ENCODE peak calls at places on chromosome 20, in four cellular contexts. One of them, this sample, is unnamed.

GRCh38 chr20:48821261-48821910 is 6.4 kb downstream of the PREX1 start:
- DNase-seq in GM12878: no peak
- DNase-seq in K562: no peak
- DNase-seq in HepG2: no peak
- DNase-seq in this sample: no peak

GRCh38 chr20:57563522-57563921 is 2.6 kb downstream of the PCK1 start:
- DNase-seq in HepG2: no peak
- DNase-seq in GM12878: no peak
- DNase-seq in K562: no peak
- DNase-seq in this sample: no peak

GRCh38 chr20:45049904-45050471 is 50.9 kb downstream of the KCNS1 start:
- DNase-seq in HepG2: no peak
- DNase-seq in GM12878: no peak
- DNase-seq in K562: no peak
- DNase-seq in this sample: no peak

GRCh38 chr20:31394900-31395299 is 4.5 kb upstream of the DEFB119 start:
- DNase-seq in GM12878: no peak
- DNase-seq in HepG2: no peak
- DNase-seq in K562: no peak
- DNase-seq in this sample: no peak

GRCh38 chr20:31596831-31597482 is 8.1 kb upstream of the ID1 start:
- DNase-seq in GM12878: no peak
- DNase-seq in K562: no peak
- DNase-seq in HepG2: no peak
- DNase-seq in this sample: no peak

GRCh38 chr20:8331740-8332412 is 199.8 kb downstream of the PLCB1 start:
- DNase-seq in HepG2: peak; percentile 86
- DNase-seq in K562: no peak
- DNase-seq in GM12878: no peak
- DNase-seq in this sample: no peak

GRCh38 chr20:25310268-25310920 is 62.5 kb downstream of the PYGB start:
- DNase-seq in K562: peak; percentile 75
- DNase-seq in HepG2: peak; percentile 99
- DNase-seq in GM12878: peak; percentile 67
- DNase-seq in this sample: peak; percentile 48

GRCh38 chr20:39829255-39829654 is 859.8 kb downstream of the MAFB start:
- DNase-seq in HepG2: no peak
- DNase-seq in GM12878: no peak
- DNase-seq in K562: no peak
- DNase-seq in this sample: peak; percentile 12

GRCh38 chr20:17843246-17844132 is 125.1 kb downstream of the SNX5 start:
- DNase-seq in GM12878: no peak
- DNase-seq in K562: no peak
- DNase-seq in HepG2: no peak
- DNase-seq in this sample: no peak

GRCh38 chr20:44467289-44467883 is 8.3 kb upstream of the TTPAL start:
- DNase-seq in GM12878: no peak
- DNase-seq in HepG2: peak; percentile 48
- DNase-seq in K562: no peak
- DNase-seq in this sample: no peak

GRCh38 chr20:64084209-64085152 is at the start of gene LKAAEAR1:
- DNase-seq in GM12878: no peak
- DNase-seq in K562: no peak
- DNase-seq in HepG2: no peak
- DNase-seq in this sample: no peak
- TF ChIP-seq FOXM1 in GM12878: no peak
- TF ChIP-seq FOXM1 in K562: no peak
- TF ChIP-seq FOXM1 in HepG2: no peak
- TF ChIP-seq FOXM1 in this sample: no peak

DNA sequence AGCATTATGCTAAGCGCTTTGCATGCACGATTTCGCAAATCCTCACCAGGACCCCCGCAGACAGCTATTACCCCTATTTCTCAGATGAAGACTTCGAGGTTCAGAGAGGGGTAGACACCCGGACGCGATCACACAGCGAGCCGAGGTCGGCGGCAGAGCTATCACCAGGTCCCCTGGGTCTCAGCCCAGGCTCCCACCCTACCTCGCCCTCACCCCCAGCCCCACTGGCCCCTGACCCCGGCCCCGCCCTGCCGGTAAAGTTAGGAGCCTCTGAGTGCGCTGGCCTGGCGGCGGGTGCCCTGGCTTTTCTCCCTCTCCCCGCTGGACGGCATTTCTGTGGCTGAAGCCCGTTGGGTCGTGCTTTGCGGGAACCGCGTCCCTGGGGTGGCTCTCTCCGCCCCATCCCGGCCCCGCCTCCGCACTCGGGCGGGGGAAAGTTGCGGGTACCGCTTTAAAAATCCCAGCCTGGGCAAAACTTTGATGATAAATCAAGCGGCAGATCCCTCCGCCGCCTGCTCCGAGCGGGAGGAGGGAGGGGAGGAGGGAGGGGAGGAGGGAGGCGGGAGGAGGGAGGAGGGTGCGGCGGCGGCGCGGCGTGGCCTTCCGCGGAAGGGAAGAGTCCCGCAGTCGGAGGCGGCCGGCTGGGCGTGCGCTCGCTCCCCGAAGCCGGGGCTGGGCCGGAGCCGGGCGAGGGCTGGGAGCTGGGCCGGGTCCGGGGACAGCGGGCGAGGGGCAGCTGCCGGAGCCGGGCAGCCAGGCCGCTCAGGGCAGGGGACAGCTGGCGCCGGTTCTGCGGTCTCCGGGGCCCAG is at the start of gene VSTM2L:
- DNase-seq in GM12878: no peak
- DNase-seq in K562: peak; percentile 46
- DNase-seq in HepG2: no peak
- DNase-seq in this sample: peak; percentile 57
- TF ChIP-seq SP1 in GM12878: no peak
- TF ChIP-seq SP1 in K562: no peak
- TF ChIP-seq SP1 in HepG2: no peak
- TF ChIP-seq SP1 in this sample: no peak

DNA sequence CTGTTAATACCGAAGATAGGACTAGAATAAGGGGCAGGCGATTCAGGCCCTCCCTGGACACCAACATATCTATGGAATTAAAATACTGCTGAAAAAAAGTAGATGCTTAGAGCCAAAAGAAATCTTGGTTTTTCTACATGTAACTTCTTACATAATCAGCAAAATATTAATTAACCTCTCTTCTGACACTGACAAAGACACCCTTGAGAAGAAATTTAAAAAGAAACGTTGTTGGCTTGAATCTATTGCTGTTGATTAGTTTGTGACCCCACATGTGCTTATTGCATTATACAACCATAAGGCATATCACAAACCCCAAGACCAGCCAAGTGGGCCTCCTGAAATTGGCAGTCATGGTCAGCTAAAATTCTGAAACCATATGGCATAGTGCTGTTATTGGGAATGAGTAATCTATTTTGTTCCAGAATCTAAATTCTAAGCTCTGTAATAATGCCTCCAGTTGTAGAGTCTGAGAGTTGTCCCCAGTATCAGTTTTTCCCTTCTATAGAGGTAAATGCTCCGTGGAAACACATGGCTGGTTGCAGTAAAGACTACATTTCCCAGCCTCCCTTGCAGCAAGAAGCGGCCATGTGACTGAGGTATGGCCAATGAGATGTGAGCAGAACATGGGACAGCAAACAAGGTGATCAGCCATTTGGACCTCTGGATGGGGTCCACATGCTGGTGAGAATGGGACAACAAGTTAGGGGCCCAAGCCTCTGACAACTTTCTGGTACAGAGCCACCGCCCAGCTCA is 42.4 kb upstream of the PTPN1 start:
- DNase-seq in HepG2: peak; percentile 77
- DNase-seq in K562: peak; percentile 85
- DNase-seq in GM12878: no peak
- DNase-seq in this sample: peak; percentile 65
- TF ChIP-seq FOXM1 in HepG2: no peak
- TF ChIP-seq FOXM1 in K562: no peak
- TF ChIP-seq FOXM1 in GM12878: no peak
- TF ChIP-seq FOXM1 in this sample: no peak

GRCh38 chr20:63747622-63748355 is 8.2 kb downstream of the SLC2A4RG start:
- DNase-seq in HepG2: no peak
- DNase-seq in K562: no peak
- DNase-seq in GM12878: no peak
- DNase-seq in this sample: no peak
- TF ChIP-seq SP1 in HepG2: no peak
- TF ChIP-seq SP1 in K562: no peak
- TF ChIP-seq SP1 in GM12878: no peak
- TF ChIP-seq SP1 in this sample: no peak

GRCh38 chr20:46631212-46631869 is 19.9 kb downstream of the SLC13A3 start:
- DNase-seq in GM12878: no peak
- DNase-seq in K562: peak; percentile 19
- DNase-seq in HepG2: peak; percentile 98
- DNase-seq in this sample: no peak
- TF ChIP-seq FOXM1 in GM12878: no peak
- TF ChIP-seq FOXM1 in K562: no peak
- TF ChIP-seq FOXM1 in HepG2: no peak
- TF ChIP-seq FOXM1 in this sample: no peak

GRCh38 chr20:20277772-20278382 is 90.0 kb upstream of the INSM1 start:
- DNase-seq in GM12878: no peak
- DNase-seq in K562: no peak
- DNase-seq in HepG2: no peak
- DNase-seq in this sample: no peak
- TF ChIP-seq SP1 in GM12878: no peak
- TF ChIP-seq SP1 in K562: no peak
- TF ChIP-seq SP1 in HepG2: no peak
- TF ChIP-seq SP1 in this sample: no peak

DNA sequence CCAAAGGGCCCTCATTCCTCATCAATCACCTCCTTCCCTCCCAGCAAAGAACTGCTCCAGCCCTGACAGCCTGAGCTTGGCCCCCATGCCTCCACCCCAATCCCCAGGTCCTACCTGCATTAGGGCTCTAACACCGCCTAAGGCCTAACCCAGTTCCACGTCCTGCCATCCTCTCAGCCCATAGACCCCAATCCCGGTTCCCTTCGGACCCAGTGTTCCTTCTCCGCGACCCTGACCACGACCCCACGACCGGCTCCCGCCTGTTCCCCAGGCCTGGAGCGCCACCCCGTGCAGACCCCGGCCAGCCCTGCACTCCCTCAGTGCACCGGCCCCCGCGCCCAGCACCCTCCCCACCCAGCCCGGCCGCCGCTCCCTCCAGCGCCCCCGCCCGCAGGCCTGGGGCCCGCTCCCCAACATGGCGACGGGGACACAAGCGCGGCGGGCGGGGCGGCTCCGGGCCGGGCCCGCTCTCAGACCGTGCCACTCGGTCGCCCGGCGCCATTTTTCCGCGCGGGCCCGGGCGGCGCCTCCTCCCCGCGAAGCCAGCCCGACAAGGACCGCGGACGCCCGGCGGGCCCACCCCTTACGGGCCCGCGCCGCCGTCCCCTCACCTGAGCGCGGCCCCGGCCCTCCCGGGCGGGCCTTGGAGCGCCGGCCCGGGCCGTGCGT is 456 bp downstream of the NCOA6 start:
- DNase-seq in GM12878: no peak
- DNase-seq in HepG2: peak; percentile 54
- DNase-seq in K562: peak; percentile 79
- DNase-seq in this sample: peak; percentile 69
- TF ChIP-seq FOXM1 in GM12878: no peak
- TF ChIP-seq FOXM1 in HepG2: no peak
- TF ChIP-seq FOXM1 in K562: no peak
- TF ChIP-seq FOXM1 in this sample: peak; percentile 14

GRCh38 chr20:34515484-34516037 is 661 bp upstream of the DYNLRB1 start:
- DNase-seq in K562: peak; percentile 77
- DNase-seq in GM12878: peak; percentile 56
- DNase-seq in HepG2: peak; percentile 65
- DNase-seq in this sample: peak; percentile 67

GRCh38 chr20:34514897-34515483 is 1.2 kb upstream of the DYNLRB1 start:
- DNase-seq in HepG2: no peak
- DNase-seq in GM12878: no peak
- DNase-seq in K562: no peak
- DNase-seq in this sample: no peak

GRCh38 chr20:34512955-34513419 is 3.2 kb upstream of the DYNLRB1 start:
- DNase-seq in K562: no peak
- DNase-seq in HepG2: no peak
- DNase-seq in GM12878: no peak
- DNase-seq in this sample: no peak

GRCh38 chr20:34516874-34517542 is 786 bp downstream of the DYNLRB1 start:
- DNase-seq in K562: peak; percentile 39
- DNase-seq in HepG2: no peak
- DNase-seq in GM12878: no peak
- DNase-seq in this sample: peak; percentile 39

GRCh38 chr20:34516038-34516873 is at the start of gene DYNLRB1:
- DNase-seq in K562: peak; percentile 95
- DNase-seq in GM12878: peak; percentile 68
- DNase-seq in HepG2: peak; percentile 98
- DNase-seq in this sample: peak; percentile 93
- TF ChIP-seq SP1 in K562: no peak
- TF ChIP-seq SP1 in GM12878: peak; percentile 71
- TF ChIP-seq SP1 in HepG2: peak; percentile 70
- TF ChIP-seq SP1 in this sample: no peak

This sample was measured in HEK293T.